ENCODE peak calls at places on chromosomes 4 and X, in seven cellular contexts. K, S, N, D, P, G and I are unnamed samples.

GRCh38 chr4:7964890-7965662 is 25.4 kb upstream of the AFAP1 start:
- DNase-seq in K (no peak), S (peak; percentile 68), N (no peak), D (peak; percentile 87), P (peak; percentile 27), G (peak; percentile 60), I (peak; percentile 63)

GRCh38 chr4:98959411-98959810 is 30.5 kb upstream of the EIF4E start:
- DNase-seq in K (no peak), S (no peak), N (no peak), D (no peak), P (no peak), G (no peak), I (no peak)

GRCh38 chr4:38162240-38162784 is 202.1 kb downstream of the PTTG2 start:
- DNase-seq in K (peak; percentile 96), S (no peak), N (peak; percentile 60), D (peak; percentile 82), P (no peak), G (no peak), I (no peak)

GRCh38 chr4:17584502-17585213 is 7.7 kb downstream of the LAP3 start:
- DNase-seq in K (no peak), S (no peak), N (no peak), D (no peak), P (no peak), G (no peak), I (no peak)

GRCh38 chrX:68415289-68415688 is 18.0 kb downstream of the OPHN1 start:
- DNase-seq in K (no peak), S (no peak), N (no peak), D (peak; percentile 31), P (no peak), G (peak; percentile 46), I (no peak)

GRCh38 chr4:123449780-123450179 is 53.2 kb downstream of the SPRY1 start:
- DNase-seq in K (peak; percentile 46), S (peak; percentile 23), N (no peak), D (no peak), P (no peak), G (no peak), I (no peak)

GRCh38 chrX:154457491-154458115 is 478 bp upstream of the PLXNA3 start:
- DNase-seq in K (no peak), S (peak; percentile 31), N (peak; percentile 71), D (peak; percentile 80), P (peak; percentile 71), G (no peak), I (peak; percentile 66)

GRCh38 chrX:96538104-96538725 is 146.4 kb upstream of the DIAPH2 start:
- DNase-seq in K (no peak), S (no peak), N (no peak), D (peak; percentile 40), P (no peak), G (no peak), I (no peak)

GRCh38 chrX:1661048-1661921 is 46.4 kb downstream of the ASMT start:
- DNase-seq in K (peak; percentile 13), S (peak; percentile 18), N (peak; percentile 80), D (no peak), P (peak; percentile 99), G (peak; percentile 35), I (peak; percentile 59)

GRCh38 chrX:132412208-132412607 is 76.6 kb downstream of the MBNL3 start:
- DNase-seq in K (peak; percentile 35), S (no peak), N (peak; percentile 80), D (no peak), P (no peak), G (no peak), I (no peak)

GRCh38 chr4:183441276-183441675 is 3.2 kb upstream of the CDKN2AIP start:
- DNase-seq in K (no peak), S (no peak), N (no peak), D (no peak), P (no peak), G (no peak), I (no peak)

GRCh38 chrX:148811236-148811635 is 310.8 kb downstream of the AFF2 start:
- DNase-seq in K (no peak), S (no peak), N (no peak), D (no peak), P (no peak), G (no peak), I (no peak)

GRCh38 chrX:136147320-136147901 is at the start of gene FHL1:
- DNase-seq in K (no peak), S (peak; percentile 52), N (peak; percentile 75), D (no peak), P (peak; percentile 44), G (peak; percentile 80), I (peak; percentile 94)

GRCh38 chr4:37882665-37883296 is 8.1 kb upstream of the TBC1D1 start:
- DNase-seq in K (no peak), S (no peak), N (peak; percentile 17), D (peak; percentile 6), P (no peak), G (no peak), I (no peak)

GRCh38 chr4:82223715-82224114 is 150.1 kb downstream of the HNRNPD start:
- DNase-seq in K (no peak), S (peak; percentile 7), N (no peak), D (no peak), P (peak; percentile 50), G (peak; percentile 17), I (no peak)

GRCh38 chr4:104425003-104425402 is 69.7 kb downstream of the CXXC4 start:
- DNase-seq in K (no peak), S (peak; percentile 33), N (no peak), D (no peak), P (no peak), G (no peak), I (no peak)

GRCh38 chrX:48278958-48279357 is 23.8 kb downstream of the SSX1 start:
- DNase-seq in K (peak; percentile 0), S (peak; percentile 17), N (no peak), D (no peak), P (no peak), G (no peak), I (no peak)

GRCh38 chr4:42750091-42750490 is 93.2 kb upstream of the ATP8A1 start:
- DNase-seq in K (no peak), S (no peak), N (no peak), D (no peak), P (peak; percentile 41), G (no peak), I (peak; percentile 25)

GRCh38 chrX:65894138-65894537 is 145.7 kb downstream of the VSIG4 start:
- DNase-seq in K (no peak), S (no peak), N (peak; percentile 1), D (peak; percentile 14), P (peak; percentile 2), G (no peak), I (no peak)

GRCh38 chr4:6703786-6704185 is 5.9 kb downstream of the MRFAP1L1 start:
- DNase-seq in K (peak; percentile 43), S (no peak), N (no peak), D (no peak), P (no peak), G (no peak), I (no peak)

GRCh38 chr4:156773648-156774357 is 197.8 kb downstream of the PDGFC start:
- DNase-seq in K (no peak), S (no peak), N (no peak), D (no peak), P (no peak), G (no peak), I (no peak)
- H3K4me1 ChIP-seq in K (peaks cover 22% of the 10 kb centered on the region), S (peaks cover 77% of the 10 kb centered on the region), N (peaks cover 25% of the 10 kb centered on the region), D (peaks cover 7% of the 10 kb centered on the region), P (no peaks in the 10 kb centered on the region), G (peaks cover 49% of the 10 kb centered on the region), I (peaks cover 16% of the 10 kb centered on the region)

GRCh38 chr4:3702084-3702521 is 64.1 kb upstream of the ADRA2C start:
- DNase-seq in K (no peak), S (no peak), N (no peak), D (no peak), P (no peak), G (no peak), I (peak; percentile 70)

GRCh38 chr4:3703343-3703676 is 62.9 kb upstream of the ADRA2C start:
- DNase-seq in K (no peak), S (no peak), N (no peak), D (no peak), P (no peak), G (no peak), I (no peak)

GRCh38 chr4:3703677-3704521 is 62.3 kb upstream of the ADRA2C start:
- DNase-seq in K (no peak), S (no peak), N (peak; percentile 69), D (no peak), P (no peak), G (peak; percentile 13), I (peak; percentile 52)

GRCh38 chr4:3701271-3702083 is 64.7 kb upstream of the ADRA2C start:
- DNase-seq in K (no peak), S (no peak), N (peak; percentile 32), D (no peak), P (no peak), G (no peak), I (no peak)

DNA sequence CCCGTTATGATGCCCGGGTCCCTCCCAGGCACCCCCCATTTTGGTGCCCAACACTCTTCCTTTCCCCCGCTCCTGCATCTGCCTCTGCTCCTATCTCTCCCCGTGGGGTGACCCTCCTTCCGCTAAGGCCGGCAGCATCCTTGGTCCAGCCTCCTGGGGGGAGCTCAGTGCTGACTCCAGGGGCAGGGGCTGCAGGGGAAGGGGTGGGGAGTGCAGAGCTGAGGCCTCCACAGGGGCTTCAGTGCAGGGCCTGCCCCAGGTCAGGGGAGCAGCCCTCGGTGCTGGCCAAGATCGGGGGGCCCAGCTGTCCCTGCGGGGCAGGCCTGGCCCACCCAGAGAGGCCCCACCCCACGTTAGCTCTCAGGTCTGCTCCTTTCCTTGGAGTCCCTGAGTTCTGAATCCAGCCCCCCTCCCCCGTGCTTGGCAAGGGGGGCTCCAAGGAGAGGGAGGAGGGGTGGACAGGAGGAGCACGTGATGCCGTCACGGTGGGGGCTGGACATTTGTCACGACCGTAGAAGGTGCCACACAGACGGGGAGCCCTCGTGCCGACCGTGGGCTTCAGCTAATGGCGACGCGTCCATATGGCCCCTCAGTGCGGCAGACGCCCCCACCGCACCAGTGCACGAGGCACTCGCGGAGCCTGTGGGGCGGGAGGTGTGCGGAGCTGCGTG is 63.5 kb upstream of the ADRA2C start:
- DNase-seq in K (no peak), S (no peak), N (no peak), D (no peak), P (no peak), G (no peak), I (peak; percentile 68)
- H3K4me1 ChIP-seq in K (no peaks in the 10 kb centered on the region), S (no peaks in the 10 kb centered on the region), N (peaks cover 28% of the 10 kb centered on the region), D (no peaks in the 10 kb centered on the region), P (no peaks in the 10 kb centered on the region), G (peaks cover 1% of the 10 kb centered on the region), I (no peaks in the 10 kb centered on the region)

DNA sequence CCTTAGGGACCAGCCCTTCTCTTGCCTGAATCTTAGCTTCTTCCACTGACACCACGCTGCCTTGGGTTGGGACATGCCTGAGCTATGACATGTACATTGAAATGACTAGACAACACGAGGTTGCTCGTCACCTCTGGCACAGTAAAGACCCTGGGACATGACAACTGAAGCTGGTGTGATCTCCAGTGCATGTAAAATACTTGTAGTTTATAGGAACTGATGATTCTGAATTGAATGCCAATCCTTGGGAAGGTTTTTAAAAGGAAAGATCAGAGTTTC is 100.7 kb upstream of the PGRMC2 start:
- DNase-seq in K (no peak), S (no peak), N (no peak), D (no peak), P (no peak), G (no peak), I (no peak)
- H3K4me1 ChIP-seq in K (no peaks in the 10 kb centered on the region), S (peaks cover 26% of the 10 kb centered on the region), N (no peaks in the 10 kb centered on the region), D (peaks cover 33% of the 10 kb centered on the region), P (no peaks in the 10 kb centered on the region), G (peaks cover 73% of the 10 kb centered on the region), I (no peaks in the 10 kb centered on the region)

DNA sequence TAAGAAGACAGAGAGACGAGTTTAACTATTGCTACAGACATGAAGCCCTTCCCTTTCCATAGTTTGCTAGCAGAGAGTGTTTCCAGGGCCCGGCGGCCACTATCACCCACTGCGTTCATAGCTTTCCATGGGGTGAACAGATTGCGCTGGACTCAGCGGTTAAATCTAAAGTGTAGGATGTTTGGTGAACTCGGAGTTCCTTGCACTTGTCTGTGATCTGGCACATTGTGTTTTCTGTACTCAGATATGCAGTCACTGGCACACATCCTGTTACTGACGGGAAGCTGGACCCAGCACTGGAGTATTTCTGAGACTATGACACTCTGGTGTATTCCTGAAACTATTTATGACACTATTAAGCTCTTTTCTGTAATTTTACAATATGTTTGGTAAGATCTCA is 13.9 kb downstream of the CD99 start:
- DNase-seq in K (no peak), S (no peak), N (no peak), D (no peak), P (no peak), G (peak; percentile 61), I (no peak)
- H3K4me1 ChIP-seq in K (peaks cover 27% of the 10 kb centered on the region), S (peaks cover 86% of the 10 kb centered on the region), N (peaks cover 12% of the 10 kb centered on the region), D (peaks cover 42% of the 10 kb centered on the region), P (peaks cover 73% of the 10 kb centered on the region), G (peaks cover 99% of the 10 kb centered on the region), I (peaks cover 74% of the 10 kb centered on the region)